ENCODE peak calls at places on chromosomes 12 and 14, in seven cellular contexts. U is prostate gland; E is pancreas; V is CD8-positive, alpha-beta memory T cell; P is colonic mucosa; Q is HepG2; B is heart right ventricle. D is an unnamed sample.

GRCh38 chr12:28497889-28498411 is 307.7 kb downstream of the CCDC91 start:
- DNase-seq in U (no peak), E (no peak), V (no peak), P (no peak), Q (no peak), B (no peak), D (no peak)

GRCh38 chr14:77926942-77927341 is 127.0 kb downstream of the ADCK1 start:
- DNase-seq in U (no peak), E (no peak), V (no peak), P (no peak), Q (no peak), B (no peak), D (no peak)

GRCh38 chr12:6370994-6371754 is 4.2 kb downstream of the SCNN1A start:
- DNase-seq in U (peak), E (no peak), V (no peak), P (peak), Q (peak), B (no peak), D (no peak)

GRCh38 chr14:96423012-96423411 is 31.1 kb downstream of the AK7 start:
- DNase-seq in U (no peak), E (no peak), V (no peak), P (no peak), Q (no peak), B (no peak), D (no peak)

GRCh38 chr14:33402604-33403003 is 463.9 kb downstream of the NPAS3 start:
- DNase-seq in U (no peak), E (no peak), V (no peak), P (no peak), Q (no peak), B (no peak), D (no peak)

GRCh38 chr14:68593806-68594536 is 198.9 kb downstream of the ZFP36L1 start:
- DNase-seq in U (no peak), E (peak), V (no peak), P (no peak), Q (peak), B (no peak), D (no peak)

GRCh38 chr12:95611676-95612309 is 60.5 kb upstream of the USP44 start:
- DNase-seq in U (no peak), E (peak), V (no peak), P (no peak), Q (peak), B (no peak), D (no peak)

GRCh38 chr12:21972055-21972454 is 30.8 kb upstream of the ABCC9 start:
- DNase-seq in U (no peak), E (no peak), V (no peak), P (no peak), Q (no peak), B (no peak), D (no peak)

GRCh38 chr14:30972882-30973582 is 52.4 kb upstream of the AP4S1 start:
- DNase-seq in U (no peak), E (no peak), V (no peak), P (no peak), Q (no peak), B (no peak), D (no peak)

GRCh38 chr12:85803231-85803630 is 33.0 kb downstream of the RASSF9 start:
- DNase-seq in U (no peak), E (no peak), V (no peak), P (no peak), Q (no peak), B (no peak), D (no peak)

GRCh38 chr14:55448146-55448614 is 7.8 kb upstream of the TBPL2 start:
- DNase-seq in U (no peak), E (no peak), V (no peak), P (peak), Q (no peak), B (peak), D (no peak)

GRCh38 chr12:120376416-120376815 is 7.5 kb upstream of the MSI1 start:
- DNase-seq in U (no peak), E (no peak), V (no peak), P (no peak), Q (no peak), B (no peak), D (no peak)

GRCh38 chr12:2877959-2878732 is 1.1 kb downstream of the RHNO1 start:
- DNase-seq in U (no peak), E (no peak), V (no peak), P (no peak), Q (no peak), B (no peak), D (no peak)

GRCh38 chr12:7142057-7142644 is 12.0 kb downstream of the CLSTN3 start:
- DNase-seq in U (no peak), E (no peak), V (peak), P (peak), Q (peak), B (no peak), D (no peak)

GRCh38 chr12:83739602-83740001 is 1052.9 kb downstream of the TMTC2 start:
- DNase-seq in U (no peak), E (no peak), V (no peak), P (no peak), Q (no peak), B (peak), D (peak)

GRCh38 chr12:104105461-104105860 is 32.5 kb downstream of the NFYB start:
- DNase-seq in U (no peak), E (no peak), V (no peak), P (no peak), Q (no peak), B (no peak), D (no peak)

GRCh38 chr14:64764641-64765520 is 60.7 kb downstream of the PLEKHG3 start:
- DNase-seq in U (peak), E (peak), V (peak), P (peak), Q (peak), B (peak), D (peak)

GRCh38 chr14:21092147-21093011 is 6.1 kb downstream of the ZNF219 start:
- DNase-seq in U (peak), E (peak), V (peak), P (peak), Q (peak), B (peak), D (peak)

GRCh38 chr14:86357866-86358265 is 827.9 kb downstream of the FLRT2 start:
- DNase-seq in U (no peak), E (no peak), V (no peak), P (no peak), Q (no peak), B (no peak), D (no peak)

GRCh38 chr14:99579903-99580570 is 24.0 kb downstream of the CCDC85C start:
- DNase-seq in U (peak), E (no peak), V (no peak), P (peak), Q (no peak), B (no peak), D (no peak)

GRCh38 chr14:53908416-53908815 is 48.2 kb downstream of the BMP4 start:
- DNase-seq in U (no peak), E (no peak), V (no peak), P (no peak), Q (peak), B (no peak), D (no peak)

GRCh38 chr12:47094804-47095203 is 15.0 kb upstream of the AMIGO2 start:
- DNase-seq in U (no peak), E (no peak), V (no peak), P (no peak), Q (no peak), B (no peak), D (no peak)

GRCh38 chr12:26523708-26524150 is 309.3 kb downstream of the ITPR2 start:
- DNase-seq in U (peak), E (peak), V (no peak), P (peak), Q (no peak), B (peak), D (peak)

GRCh38 chr14:102777711-102778615 is 714 bp downstream of the TRAF3 start:
- DNase-seq in U (no peak), E (no peak), V (peak), P (no peak), Q (no peak), B (no peak), D (peak)

GRCh38 chr14:77139540-77140342 is 1.9 kb downstream of the ZDHHC22 start:
- DNase-seq in U (no peak), E (no peak), V (peak), P (peak), Q (peak), B (no peak), D (no peak)

GRCh38 chr14:30580616-30581282 is 21.8 kb downstream of the G2E3 start:
- DNase-seq in U (no peak), E (no peak), V (no peak), P (no peak), Q (no peak), B (no peak), D (no peak)

GRCh38 chr12:29238822-29239291 is 89.8 kb downstream of the FAR2 start:
- DNase-seq in U (no peak), E (no peak), V (no peak), P (no peak), Q (no peak), B (no peak), D (no peak)

GRCh38 chr12:105109465-105110212 is 2.1 kb downstream of the WASHC4 start:
- DNase-seq in U (no peak), E (no peak), V (no peak), P (no peak), Q (no peak), B (no peak), D (no peak)

GRCh38 chr14:65204056-65204455 is 101.7 kb upstream of the MAX start:
- DNase-seq in U (no peak), E (no peak), V (no peak), P (no peak), Q (no peak), B (no peak), D (no peak)

GRCh38 chr14:21768116-21768874 is 94.7 kb upstream of the OR4E1 start:
- DNase-seq in U (no peak), E (no peak), V (no peak), P (no peak), Q (peak), B (no peak), D (no peak)

GRCh38 chr14:57066887-57067513 is 201.7 kb downstream of the EXOC5 start:
- DNase-seq in U (peak), E (peak), V (no peak), P (peak), Q (peak), B (no peak), D (no peak)

GRCh38 chr12:29807125-29807524 is 23.4 kb upstream of the TMTC1 start:
- DNase-seq in U (no peak), E (no peak), V (no peak), P (no peak), Q (peak), B (no peak), D (no peak)

GRCh38 chr12:2183556-2184541 is 131.1 kb downstream of the CACNA1C start:
- DNase-seq in U (no peak), E (no peak), V (no peak), P (no peak), Q (peak), B (no peak), D (no peak)

GRCh38 chr12:122997343-122998250 is 17.1 kb downstream of the ARL6IP4 start:
- DNase-seq in U (no peak), E (no peak), V (no peak), P (no peak), Q (no peak), B (no peak), D (peak)

GRCh38 chr14:37870170-37870569 is 274.7 kb downstream of the TTC6 start:
- DNase-seq in U (no peak), E (no peak), V (no peak), P (no peak), Q (no peak), B (no peak), D (no peak)

GRCh38 chr14:65798216-65798615 is 385.7 kb downstream of the FUT8 start:
- DNase-seq in U (no peak), E (no peak), V (no peak), P (no peak), Q (no peak), B (no peak), D (no peak)

GRCh38 chr12:53983580-53984572 is 1.1 kb upstream of the HOXC10 start:
- DNase-seq in U (no peak), E (no peak), V (no peak), P (no peak), Q (no peak), B (no peak), D (no peak)
- H3K4me3 ChIP-seq in U (no peak), E (no peak), V (no peak), P (no peak), Q (no peak), B (no peak), D (no peak)

GRCh38 chr12:66129934-66130266 is 650 bp downstream of the LLPH start:
- DNase-seq in U (no peak), E (no peak), V (no peak), P (no peak), Q (no peak), B (no peak), D (no peak)
- H3K27ac ChIP-seq in U (no peak), E (no peak), V (peak), P (no peak), Q (peak), B (peak), D (peak)

GRCh38 chr12:41188058-41188840 is at the start of gene PDZRN4:
- DNase-seq in U (no peak), E (no peak), V (no peak), P (no peak), Q (no peak), B (no peak), D (peak)
- H3K4me3 ChIP-seq in U (peak), E (no peak), V (no peak), P (no peak), Q (no peak), B (peak), D (peak)

GRCh38 chr12:109523504-109523903 is 46.1 kb downstream of the UBE3B start:
- DNase-seq in U (no peak), E (no peak), V (no peak), P (no peak), Q (no peak), B (no peak), D (no peak)
- H3K27ac ChIP-seq in U (no peak), E (no peak), V (no peak), P (no peak), Q (no peak), B (peak), D (peak)

GRCh38 chr12:124024263-124024678 is 51.3 kb downstream of the ZNF664 start:
- DNase-seq in U (no peak), E (no peak), V (no peak), P (no peak), Q (no peak), B (no peak), D (no peak)
- H3K4me3 ChIP-seq in U (no peak), E (no peak), V (no peak), P (no peak), Q (no peak), B (no peak), D (no peak)

GRCh38 chr12:129615001-129615400 is 288.8 kb downstream of the TMEM132D start:
- DNase-seq in U (no peak), E (no peak), V (no peak), P (no peak), Q (no peak), B (no peak), D (no peak)
- H3K27ac ChIP-seq in U (no peak), E (no peak), V (no peak), P (no peak), Q (no peak), B (no peak), D (no peak)

DNA sequence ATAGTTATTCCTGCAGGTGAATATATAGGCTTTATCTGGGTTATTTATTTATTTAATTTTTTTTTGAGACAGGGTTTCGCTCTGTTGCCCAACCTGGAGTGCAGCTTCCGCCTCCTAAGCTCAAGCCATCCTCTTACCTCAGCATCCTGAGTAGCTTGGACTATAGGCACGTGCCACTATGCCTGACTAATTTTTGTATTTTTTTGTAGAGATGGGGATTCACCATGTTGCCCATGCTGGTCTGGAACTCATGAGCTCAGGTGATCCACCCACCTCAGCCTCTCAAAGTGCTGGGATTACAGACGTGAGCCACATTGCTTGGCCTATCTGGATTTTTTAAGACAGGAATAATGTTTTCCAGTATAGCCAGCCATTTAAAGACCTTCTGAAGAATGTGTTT is 2.0 kb downstream of the RAN start:
- DNase-seq in U (no peak), E (no peak), V (no peak), P (no peak), Q (no peak), B (no peak), D (no peak)
- H3K4me3 ChIP-seq in U (no peak), E (no peak), V (no peak), P (no peak), Q (peak), B (peak), D (no peak)

GRCh38 chr12:54622463-54623183 is 12.1 kb downstream of the LACRT start:
- DNase-seq in U (no peak), E (no peak), V (no peak), P (no peak), Q (no peak), B (no peak), D (no peak)
- H3K27ac ChIP-seq in U (no peak), E (no peak), V (no peak), P (no peak), Q (no peak), B (no peak), D (no peak)

GRCh38 chr12:5123921-5124320 is 80.2 kb downstream of the KCNA5 start:
- DNase-seq in U (no peak), E (no peak), V (no peak), P (no peak), Q (no peak), B (no peak), D (no peak)

DNA sequence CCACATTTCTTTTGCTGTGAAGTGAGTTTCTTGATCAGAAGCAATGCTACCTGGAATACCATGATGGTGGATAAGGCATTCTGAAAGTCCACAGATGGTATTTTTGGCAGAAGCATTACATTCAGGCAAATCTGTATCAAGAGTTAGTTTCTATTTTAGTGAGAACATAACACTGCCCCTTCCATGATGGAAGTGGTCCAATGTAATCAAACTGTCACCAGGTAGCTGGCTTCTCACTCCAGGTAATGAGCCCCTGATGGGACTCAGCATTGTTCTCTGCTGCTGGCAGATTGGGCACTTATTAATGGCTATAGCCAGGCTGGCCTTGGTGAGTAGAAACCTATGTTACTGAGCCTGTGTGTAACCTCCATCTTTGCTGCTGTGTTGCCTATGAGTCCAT is 80.7 kb downstream of the KCNA5 start:
- DNase-seq in U (no peak), E (peak), V (no peak), P (no peak), Q (no peak), B (no peak), D (no peak)
- H3K4me3 ChIP-seq in U (no peak), E (no peak), V (no peak), P (no peak), Q (no peak), B (no peak), D (no peak)

DNA sequence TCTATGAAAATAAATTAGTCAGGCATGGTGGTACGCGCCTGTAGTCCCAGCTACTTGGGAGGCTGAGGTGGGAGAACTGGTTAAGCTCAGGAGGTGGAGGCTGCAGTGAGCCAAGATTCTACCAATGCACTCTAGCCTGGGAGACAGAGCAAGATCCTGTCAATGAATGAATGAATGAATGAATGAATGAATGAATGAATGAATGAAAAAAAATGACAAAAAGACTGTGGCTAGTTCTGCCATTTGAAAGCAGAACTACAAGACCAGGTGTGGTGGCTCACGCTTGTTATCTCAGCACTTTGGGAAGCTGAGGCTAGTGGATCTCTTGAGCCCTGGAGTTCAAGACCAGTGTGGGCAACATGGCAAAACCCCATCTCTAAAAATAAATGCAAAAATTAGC is 32.2 kb upstream of the NPFF start:
- DNase-seq in U (no peak), E (no peak), V (no peak), P (no peak), Q (no peak), B (no peak), D (no peak)
- H3K27ac ChIP-seq in U (peak), E (no peak), V (no peak), P (peak), Q (no peak), B (no peak), D (no peak)